ENCODE peak calls at places on chromosomes 6 and 20, in eight cellular contexts. N is CD4-positive, alpha-beta memory T cell; F is body of pancreas; R is endodermal cell; G is SJSA1; Z is ovary; C is heart left ventricle; X is CD8-positive, alpha-beta T cell. V is an unnamed sample. For H3K4me1, the result is how much of the 10 kb centered on the place peaks cover.

GRCh38 chr20:32390999-32391398 is 32.9 kb downstream of the ASXL1 start:
- DNase-seq in N (no peak), F (no peak), R (no peak), G (peak), Z (no peak), C (no peak), X (no peak), V (no peak)

GRCh38 chr6:166556871-166557322 is 29.6 kb downstream of the RAMACL start:
- DNase-seq in N (no peak), F (peak), R (no peak), G (peak), Z (peak), C (peak), X (no peak), V (peak)

GRCh38 chr6:894274-894673 is 201.3 kb upstream of the EXOC2 start:
- DNase-seq in N (no peak), F (no peak), R (peak), G (no peak), Z (no peak), C (no peak), X (no peak), V (no peak)

GRCh38 chr6:166058064-166058739 is 109.4 kb downstream of the TBXT start:
- DNase-seq in N (no peak), F (peak), R (no peak), G (no peak), Z (peak), C (peak), X (no peak), V (no peak)

GRCh38 chr6:12483712-12484111 is 193.6 kb downstream of the EDN1 start:
- DNase-seq in N (no peak), F (peak), R (no peak), G (peak), Z (no peak), C (no peak), X (no peak), V (no peak)

GRCh38 chr20:2741463-2741862 is 48.9 kb downstream of the EBF4 start:
- DNase-seq in N (peak), F (no peak), R (no peak), G (no peak), Z (no peak), C (no peak), X (peak), V (no peak)

GRCh38 chr6:167663784-167664432 is 162.8 kb upstream of the AFDN start:
- DNase-seq in N (no peak), F (no peak), R (no peak), G (no peak), Z (no peak), C (no peak), X (no peak), V (peak)

GRCh38 chr6:15299430-15300131 is 53.7 kb downstream of the JARID2 start:
- DNase-seq in N (no peak), F (no peak), R (no peak), G (no peak), Z (no peak), C (peak), X (peak), V (peak)

GRCh38 chr6:146544783-146545182 is 1.1 kb downstream of the RAB32 start:
- DNase-seq in N (no peak), F (no peak), R (peak), G (peak), Z (no peak), C (no peak), X (no peak), V (no peak)

GRCh38 chr6:138944412-138944811 is 43.6 kb downstream of the REPS1 start:
- DNase-seq in N (peak), F (no peak), R (no peak), G (peak), Z (no peak), C (no peak), X (no peak), V (no peak)

GRCh38 chr6:167768471-167769215 is 58.1 kb upstream of the AFDN start:
- DNase-seq in N (no peak), F (no peak), R (peak), G (no peak), Z (no peak), C (no peak), X (no peak), V (no peak)

GRCh38 chr6:168239374-168239773 is 80.2 kb downstream of the DACT2 start:
- DNase-seq in N (no peak), F (no peak), R (no peak), G (no peak), Z (peak), C (no peak), X (no peak), V (no peak)

GRCh38 chr6:1667012-1667804 is 57.5 kb downstream of the FOXC1 start:
- DNase-seq in N (no peak), F (no peak), R (no peak), G (no peak), Z (no peak), C (no peak), X (no peak), V (no peak)

GRCh38 chr6:159727717-159728440 is 573 bp downstream of the WTAP start:
- DNase-seq in N (no peak), F (no peak), R (no peak), G (peak), Z (no peak), C (no peak), X (no peak), V (no peak)

GRCh38 chr20:63707558-63708300 is at the start of the genes ARFRP1 and ZGPAT:
- DNase-seq in N (peak), F (peak), R (peak), G (peak), Z (peak), C (peak), X (peak), V (peak)

GRCh38 chr6:31736026-31736767 is at the start of gene CLIC1:
- DNase-seq in N (peak), F (peak), R (peak), G (peak), Z (peak), C (peak), X (peak), V (peak)

DNA sequence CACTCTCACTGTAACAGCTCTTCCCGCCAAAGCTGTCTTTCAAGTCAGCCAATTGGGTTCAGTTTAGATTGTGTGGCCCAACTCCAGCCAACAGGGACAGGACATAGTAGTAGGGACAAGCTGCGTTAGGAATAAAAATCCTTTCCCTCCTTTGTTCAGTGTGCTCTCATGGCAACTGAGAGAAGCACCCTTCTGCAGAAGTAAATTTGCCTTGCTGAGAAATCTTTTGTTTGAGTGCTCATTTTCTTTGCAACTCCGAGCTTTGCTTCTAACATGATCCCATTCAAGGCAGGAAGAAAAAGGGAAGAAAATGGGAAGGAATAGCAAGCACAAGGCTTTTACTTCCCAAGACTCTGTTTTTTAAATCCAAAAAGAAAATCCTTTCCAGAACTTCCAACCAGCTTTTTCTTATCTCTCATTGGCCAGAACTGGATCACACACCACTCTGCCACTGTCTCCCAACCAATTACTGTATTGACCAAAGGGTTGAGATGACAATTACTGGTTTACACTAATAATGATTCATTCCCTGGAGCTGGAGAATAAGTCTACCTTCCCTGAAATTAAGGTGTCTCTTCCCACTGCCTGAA is 52.7 kb downstream of the STX11 start:
- DNase-seq in N (no peak), F (no peak), R (no peak), G (no peak), Z (no peak), C (no peak), X (no peak), V (no peak)
- H3K4me3 ChIP-seq in N (no peak), F (no peak), R (peak), G (no peak), Z (no peak), C (no peak), X (no peak), V (no peak)

DNA sequence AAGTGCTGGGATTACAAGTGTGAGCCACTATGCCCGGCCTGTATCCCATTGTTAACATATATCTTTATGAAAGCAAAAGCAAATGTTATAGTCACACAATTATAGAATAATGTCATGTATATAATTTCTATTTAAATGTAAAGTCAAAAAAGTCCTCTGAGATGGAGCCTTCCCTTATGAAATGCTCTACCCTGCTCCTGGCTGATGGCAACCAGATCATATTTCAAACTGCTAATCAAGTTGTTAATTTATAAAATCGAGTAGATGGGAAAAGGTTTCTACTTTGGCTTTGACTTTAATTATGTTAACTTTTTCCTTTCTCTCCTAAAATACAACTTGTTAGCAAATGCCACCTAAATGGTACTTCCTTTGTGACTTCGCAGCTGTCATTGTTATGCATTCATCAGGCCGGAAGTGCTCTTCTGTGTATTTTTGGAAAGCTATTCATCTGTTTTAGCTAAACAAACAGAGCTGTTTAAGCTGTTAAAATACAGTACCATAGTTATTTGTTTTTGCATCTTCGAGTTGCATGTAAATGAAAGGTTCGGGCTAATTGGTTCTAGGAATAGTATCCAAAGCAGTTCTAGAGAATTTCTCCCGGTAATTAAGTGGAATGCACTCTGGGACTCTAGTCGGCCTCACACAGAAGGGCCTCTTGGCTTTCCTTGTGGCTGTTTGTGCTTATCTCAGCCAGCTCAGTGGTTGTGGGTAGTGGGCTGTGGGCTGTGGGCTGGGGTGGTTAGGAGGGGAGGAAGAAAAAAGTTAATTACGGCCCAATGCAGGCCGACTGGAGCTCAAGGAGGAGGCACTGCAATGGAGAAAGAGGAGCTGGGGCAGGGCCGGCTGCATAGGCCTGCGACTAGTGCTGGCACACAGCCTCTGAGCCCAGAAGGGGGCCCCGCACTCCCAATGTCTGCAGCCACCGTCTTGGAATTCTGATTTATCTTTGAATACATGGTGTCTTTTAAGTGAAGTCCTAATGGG is 34.8 kb downstream of the SLC35D3 start:
- DNase-seq in N (no peak), F (no peak), R (peak), G (peak), Z (no peak), C (no peak), X (no peak), V (no peak)
- H3K4me1 ChIP-seq in N (under half), F (under half), R (under half), G (under half), Z (under half), C (under half), X (under half), V (under half)

GRCh38 chr6:7087491-7087979 is 20.2 kb upstream of the RREB1 start:
- DNase-seq in N (no peak), F (no peak), R (no peak), G (no peak), Z (no peak), C (no peak), X (peak), V (peak)
- H3K4me3 ChIP-seq in N (peak), F (no peak), R (no peak), G (no peak), Z (no peak), C (peak), X (peak), V (peak)

GRCh38 chr20:37314617-37315292 is 25.3 kb downstream of the MANBAL start:
- DNase-seq in N (no peak), F (no peak), R (peak), G (no peak), Z (peak), C (no peak), X (no peak), V (no peak)
- H3K4me1 ChIP-seq in N (under half), F (under half), R (under half), G (under half), Z (under half), C (under half), X (under half), V (under half)

DNA sequence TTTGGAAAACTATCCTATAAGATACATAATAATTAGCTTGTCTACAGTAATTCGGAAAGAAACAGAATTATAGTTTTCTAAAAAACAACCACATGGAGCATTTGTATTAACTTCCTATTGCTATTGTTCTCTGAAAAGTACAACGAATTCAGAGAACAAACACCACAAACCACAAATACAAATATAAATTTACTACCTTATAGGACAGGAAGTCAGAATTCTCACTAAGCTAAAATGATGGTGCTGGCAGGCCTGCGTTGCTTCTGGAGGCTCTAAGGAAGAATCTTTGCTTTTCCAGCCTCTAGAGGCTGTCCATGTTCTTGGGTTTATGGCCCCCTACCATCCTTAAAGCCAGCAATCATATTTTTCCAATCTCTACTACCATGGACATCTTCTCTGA is 173.6 kb upstream of the TCF21 start:
- DNase-seq in N (no peak), F (no peak), R (no peak), G (no peak), Z (no peak), C (no peak), X (no peak), V (no peak)
- H3K4me3 ChIP-seq in N (no peak), F (no peak), R (no peak), G (no peak), Z (no peak), C (no peak), X (no peak), V (no peak)

GRCh38 chr20:45020236-45020886 is 54.0 kb downstream of the STK4 start:
- DNase-seq in N (no peak), F (no peak), R (no peak), G (no peak), Z (no peak), C (no peak), X (no peak), V (peak)
- H3K4me1 ChIP-seq in N (half or more), F (under half), R (under half), G (under half), Z (under half), C (under half), X (under half), V (under half)

DNA sequence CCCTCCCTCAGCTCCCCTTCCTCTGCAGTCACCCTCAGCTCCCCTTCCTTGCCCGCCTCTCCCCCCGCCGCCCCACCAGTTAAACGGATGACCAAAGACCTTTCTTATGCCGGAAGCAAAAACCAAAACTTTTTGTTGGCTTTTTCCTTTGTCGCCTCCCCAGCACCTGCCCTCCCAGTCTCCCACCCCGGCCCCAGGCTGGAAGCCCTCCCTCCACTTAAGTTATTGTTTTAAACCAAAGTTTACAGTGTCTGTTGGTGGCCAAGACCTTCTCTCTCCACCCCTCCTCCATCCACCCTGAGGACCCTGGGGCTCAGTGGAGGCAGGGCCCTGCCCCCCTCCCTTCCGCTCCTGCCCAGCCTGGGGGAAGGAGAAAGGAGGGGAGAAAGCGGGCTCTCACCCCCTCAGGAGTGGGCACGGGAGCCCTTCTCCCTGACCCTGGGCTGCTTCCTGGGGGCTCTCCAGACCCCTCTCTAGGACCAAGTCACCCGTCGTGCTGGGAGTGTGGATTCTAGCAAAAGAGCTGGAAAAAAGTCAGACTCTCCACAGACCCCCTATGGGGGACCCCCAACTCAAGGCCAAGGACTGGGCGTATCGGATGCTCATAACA is 38.3 kb upstream of the MDFI start:
- DNase-seq in N (no peak), F (no peak), R (no peak), G (peak), Z (no peak), C (no peak), X (no peak), V (no peak)
- H3K4me3 ChIP-seq in N (no peak), F (no peak), R (no peak), G (no peak), Z (no peak), C (no peak), X (no peak), V (no peak)

DNA sequence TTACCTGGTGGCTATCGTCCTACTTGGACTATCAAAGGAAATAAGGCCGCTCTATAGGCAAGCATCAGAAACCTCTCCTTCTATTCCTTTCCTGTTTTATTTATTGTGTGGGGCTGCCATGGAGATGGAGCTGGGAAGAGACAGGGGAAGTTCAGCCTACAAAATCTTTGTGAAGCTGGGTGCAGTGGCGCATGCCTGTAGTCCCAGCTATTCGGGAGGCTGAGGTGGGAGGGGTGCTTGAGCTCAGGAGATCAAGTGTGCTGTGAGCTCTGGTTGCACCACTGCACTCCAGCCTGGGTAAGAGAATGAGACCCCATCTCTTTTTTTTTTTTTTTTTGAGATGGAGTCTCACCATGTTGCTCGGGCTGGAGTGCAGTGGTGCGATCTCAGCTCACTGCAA is 60.3 kb downstream of the KCNB1 start:
- DNase-seq in N (no peak), F (no peak), R (no peak), G (no peak), Z (no peak), C (no peak), X (no peak), V (no peak)
- H3K4me1 ChIP-seq in N (under half), F (under half), R (under half), G (under half), Z (under half), C (under half), X (under half), V (under half)

V was measured in transverse colon.